ENCODE peak calls at places on chromosomes 5 and 9, in eight cellular contexts. A is ACHN, H is iris pigment epithelial cell, I is posterior cingulate gyrus, U is body of pancreas, C is AG04450, T is tibial nerve, M is astrocyte. K is an unnamed sample.

GRCh38 chr9:109027176-109027575 is 13.9 kb upstream of the CTNNAL1 start:
- DNase-seq in A (no peak), H (no peak), I (no peak), U (no peak), C (no peak), T (no peak), M (peak; percentile 12), K (no peak)

GRCh38 chr5:153782589-153783238 is 256.0 kb downstream of the FAM114A2 start:
- DNase-seq in A (no peak), H (peak; percentile 30), I (no peak), U (no peak), C (no peak), T (no peak), M (peak; percentile 72), K (no peak)

GRCh38 chr5:149549461-149550266 is 1.6 kb downstream of the CSNK1A1 start:
- DNase-seq in A (no peak), H (peak; percentile 59), I (peak; percentile 19), U (peak; percentile 26), C (no peak), T (no peak), M (peak; percentile 29), K (no peak)

GRCh38 chr5:151718653-151719052 is 31.9 kb upstream of the SPARC start:
- DNase-seq in A (no peak), H (peak; percentile 71), I (no peak), U (peak; percentile 20), C (no peak), T (no peak), M (peak; percentile 95), K (no peak)

GRCh38 chr5:74034738-74035137 is 408.7 kb downstream of the ARHGEF28 start:
- DNase-seq in A (peak; percentile 78), H (peak; percentile 85), I (peak; percentile 58), U (no peak), C (peak; percentile 64), T (no peak), M (peak; percentile 94), K (peak; percentile 36)

GRCh38 chr9:93237535-93237934 is 53.6 kb downstream of the WNK2 start:
- DNase-seq in A (no peak), H (no peak), I (no peak), U (no peak), C (no peak), T (no peak), M (no peak), K (no peak)

GRCh38 chr9:121529237-121529987 is 29.8 kb upstream of the GGTA1 start:
- DNase-seq in A (peak; percentile 16), H (peak; percentile 85), I (peak; percentile 47), U (peak; percentile 84), C (peak; percentile 93), T (peak; percentile 87), M (peak; percentile 92), K (peak; percentile 96)

GRCh38 chr9:132404228-132404881 is 2.3 kb downstream of the TTF1 start:
- DNase-seq in A (no peak), H (peak; percentile 8), I (no peak), U (no peak), C (no peak), T (no peak), M (peak; percentile 29), K (no peak)

GRCh38 chr5:51347704-51348103 is 35.5 kb upstream of the ISL1 start:
- DNase-seq in A (peak; percentile 8), H (no peak), I (no peak), U (no peak), C (no peak), T (no peak), M (no peak), K (no peak)

GRCh38 chr5:53089481-53089976 is 20.0 kb downstream of the MOCS2 start:
- DNase-seq in A (no peak), H (peak; percentile 78), I (no peak), U (no peak), C (no peak), T (no peak), M (no peak), K (no peak)

GRCh38 chr9:125747053-125747764 is at the start of gene PBX3:
- DNase-seq in A (peak; percentile 42), H (peak; percentile 38), I (no peak), U (peak; percentile 52), C (no peak), T (peak; percentile 18), M (no peak), K (no peak)

K was measured in HFF-Myc.